ENCODE peak calls at places on chromosomes 5 and 9, in six cellular contexts. N is tibial nerve, C is IMR-90, G is body of pancreas, I is lower leg skin, Z is right lobe of liver. T is an unnamed sample.

GRCh38 chr5:108093186-108093585 is 288.7 kb downstream of the FBXL17 start:
- DNase-seq in N (no peak), C (peak), G (no peak), I (no peak), Z (no peak), T (peak)

GRCh38 chr5:138568061-138568824 is 7.0 kb downstream of the HSPA9 start:
- DNase-seq in N (no peak), C (peak), G (no peak), I (no peak), Z (no peak), T (no peak)

GRCh38 chr9:117772960-117773359 is 68.8 kb downstream of the TLR4 start:
- DNase-seq in N (no peak), C (no peak), G (no peak), I (no peak), Z (no peak), T (no peak)

GRCh38 chr5:158074992-158075769 is 216.2 kb upstream of the CLINT1 start:
- DNase-seq in N (peak), C (peak), G (peak), I (peak), Z (peak), T (peak)

GRCh38 chr9:93674580-93675335 is 98.4 kb downstream of the PHF2 start:
- DNase-seq in N (no peak), C (no peak), G (peak), I (no peak), Z (no peak), T (no peak)

GRCh38 chr5:131521252-131521651 is 113.8 kb downstream of the RAPGEF6 start:
- DNase-seq in N (no peak), C (peak), G (no peak), I (no peak), Z (no peak), T (no peak)

GRCh38 chr5:133603711-133604110 is 8.6 kb downstream of the FSTL4 start:
- DNase-seq in N (no peak), C (no peak), G (no peak), I (no peak), Z (no peak), T (no peak)

GRCh38 chr9:122816163-122816867 is 12.1 kb downstream of the PDCL start:
- DNase-seq in N (peak), C (no peak), G (peak), I (peak), Z (peak), T (peak)

GRCh38 chr9:130897848-130898551 is 1.4 kb upstream of the QRFP start:
- DNase-seq in N (no peak), C (no peak), G (no peak), I (no peak), Z (no peak), T (no peak)

GRCh38 chr9:130254753-130255637 is 10.6 kb upstream of the HMCN2 start:
- DNase-seq in N (no peak), C (no peak), G (no peak), I (no peak), Z (no peak), T (no peak)

GRCh38 chr9:108580021-108580439 is 275.8 kb downstream of the ACTL7B start:
- DNase-seq in N (no peak), C (no peak), G (no peak), I (peak), Z (peak), T (no peak)

GRCh38 chr5:67581203-67581602 is 384.6 kb upstream of the CD180 start:
- DNase-seq in N (no peak), C (no peak), G (no peak), I (no peak), Z (no peak), T (peak)

GRCh38 chr5:57366744-57367143 is 115.9 kb downstream of the ACTBL2 start:
- DNase-seq in N (no peak), C (peak), G (no peak), I (no peak), Z (no peak), T (no peak)

GRCh38 chr9:95078934-95079333 is 238.6 kb downstream of the FANCC start:
- DNase-seq in N (no peak), C (no peak), G (no peak), I (no peak), Z (no peak), T (no peak)

GRCh38 chr5:88602584-88602983 is 280.4 kb downstream of the MEF2C start:
- DNase-seq in N (no peak), C (no peak), G (no peak), I (no peak), Z (peak), T (peak)

GRCh38 chr9:136607334-136607919 is 55.3 kb upstream of the EGFL7 start:
- DNase-seq in N (no peak), C (no peak), G (no peak), I (no peak), Z (no peak), T (no peak)

GRCh38 chr5:132979976-132980375 is 16.5 kb upstream of the AFF4 start:
- DNase-seq in N (no peak), C (no peak), G (no peak), I (no peak), Z (no peak), T (no peak)

GRCh38 chr9:91803143-91803940 is 146.7 kb downstream of the ROR2 start:
- DNase-seq in N (no peak), C (peak), G (no peak), I (no peak), Z (no peak), T (no peak)

GRCh38 chr9:127004946-127005769 is 90.6 kb downstream of the RALGPS1 start:
- DNase-seq in N (no peak), C (peak), G (no peak), I (no peak), Z (no peak), T (no peak)

GRCh38 chr9:96100385-96100978 is 201.5 kb downstream of the HSD17B3 start:
- DNase-seq in N (no peak), C (no peak), G (no peak), I (no peak), Z (no peak), T (no peak)

GRCh38 chr9:99677281-99677680 is 144.4 kb upstream of the NR4A3 start:
- DNase-seq in N (no peak), C (peak), G (no peak), I (no peak), Z (no peak), T (no peak)

GRCh38 chr5:932151-932627 is 39.5 kb downstream of the TRIP13 start:
- DNase-seq in N (no peak), C (no peak), G (no peak), I (no peak), Z (no peak), T (no peak)

GRCh38 chr5:53469946-53470687 is 10.3 kb upstream of the FST start:
- DNase-seq in N (no peak), C (peak), G (no peak), I (no peak), Z (no peak), T (no peak)

GRCh38 chr9:19488721-19489120 is 79.9 kb downstream of the ACER2 start:
- DNase-seq in N (no peak), C (no peak), G (no peak), I (no peak), Z (no peak), T (no peak)

GRCh38 chr5:110839004-110839403 is 100.2 kb downstream of the SLC25A46 start:
- DNase-seq in N (no peak), C (no peak), G (no peak), I (no peak), Z (no peak), T (no peak)

GRCh38 chr5:180640301-180640764 is 9.1 kb downstream of the FLT4 start:
- DNase-seq in N (no peak), C (no peak), G (no peak), I (no peak), Z (no peak), T (no peak)

GRCh38 chr5:68196876-68197275 is 18.7 kb upstream of the PIK3R1 start:
- DNase-seq in N (peak), C (no peak), G (peak), I (peak), Z (no peak), T (no peak)

GRCh38 chr9:1094749-1095148 is 44.6 kb downstream of the DMRT2 start:
- DNase-seq in N (no peak), C (no peak), G (no peak), I (no peak), Z (no peak), T (no peak)

GRCh38 chr5:123289210-123289609 is 134.0 kb downstream of the CEP120 start:
- DNase-seq in N (no peak), C (no peak), G (no peak), I (no peak), Z (no peak), T (no peak)

GRCh38 chr9:115411993-115412452 is 294.1 kb upstream of the TNC start:
- DNase-seq in N (no peak), C (peak), G (peak), I (no peak), Z (no peak), T (no peak)

GRCh38 chr5:1929108-1929991 is 46.6 kb upstream of the IRX4 start:
- DNase-seq in N (no peak), C (no peak), G (no peak), I (no peak), Z (no peak), T (no peak)

GRCh38 chr9:3526903-3527652 is 1.3 kb upstream of the RFX3 start:
- DNase-seq in N (peak), C (peak), G (peak), I (peak), Z (no peak), T (peak)

GRCh38 chr5:157516626-157517325 is 56.8 kb downstream of the NIPAL4 start:
- DNase-seq in N (no peak), C (peak), G (peak), I (no peak), Z (no peak), T (no peak)

GRCh38 chr9:104899759-104900247 is 28.2 kb downstream of the ABCA1 start:
- DNase-seq in N (no peak), C (no peak), G (no peak), I (no peak), Z (no peak), T (no peak)

GRCh38 chr5:172778223-172778814 is 7.3 kb upstream of the DUSP1 start:
- DNase-seq in N (peak), C (peak), G (peak), I (no peak), Z (peak), T (peak)

GRCh38 chr5:86979801-86980510 is 287.7 kb upstream of the RASA1 start:
- DNase-seq in N (no peak), C (peak), G (no peak), I (no peak), Z (no peak), T (no peak)

GRCh38 chr9:34590376-34591090 is 1.0 kb upstream of the CNTFR start:
- DNase-seq in N (no peak), C (no peak), G (no peak), I (peak), Z (peak), T (no peak)

GRCh38 chr5:180026320-180026719 is 45.2 kb downstream of the RNF130 start:
- DNase-seq in N (no peak), C (peak), G (peak), I (no peak), Z (no peak), T (no peak)

GRCh38 chr5:166576323-166576722 is 1715.1 kb upstream of the WWC1 start:
- DNase-seq in N (no peak), C (no peak), G (no peak), I (no peak), Z (no peak), T (no peak)

DNA sequence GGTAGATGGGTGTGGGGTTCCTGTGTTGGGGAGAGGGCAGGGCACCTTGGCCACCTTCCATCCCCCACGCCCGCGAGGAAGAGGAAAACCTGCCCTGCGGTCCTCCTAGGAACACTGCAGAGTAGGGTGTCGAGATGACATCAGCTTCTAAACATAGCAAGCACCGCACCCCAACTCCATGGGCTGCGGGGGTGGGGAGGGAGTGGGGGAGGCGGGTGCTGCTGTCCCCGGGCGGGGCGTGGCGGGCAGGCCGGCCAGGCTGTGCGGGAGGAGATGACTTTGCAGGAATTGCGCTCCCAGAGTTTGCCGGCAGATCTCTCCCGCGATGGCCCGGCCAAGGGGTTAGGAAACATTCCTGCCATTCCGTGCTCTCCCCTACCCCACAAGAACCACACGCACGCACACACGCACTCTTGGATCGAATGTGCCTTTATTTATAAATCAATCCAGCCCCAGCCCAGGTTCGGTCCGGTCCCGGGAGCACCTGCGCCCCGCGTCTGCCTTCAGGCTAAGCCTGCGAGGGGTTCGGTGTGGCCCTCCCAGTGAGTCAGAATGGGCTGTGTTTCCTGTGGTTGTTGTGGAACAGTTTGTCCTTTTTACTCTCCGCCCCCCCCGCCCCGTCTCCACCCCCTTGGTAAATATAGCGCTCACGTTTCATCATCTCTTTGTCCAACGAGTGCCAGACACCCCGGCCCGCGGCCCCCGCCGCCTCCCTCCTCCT is 5.2 kb upstream of the KLF9 start:
- DNase-seq in N (peak), C (peak), G (peak), I (peak), Z (peak), T (peak)
- TF ChIP-seq POLR2A in N (peak), C (peak), G (no peak), I (no peak), Z (peak), T (peak)

GRCh38 chr5:175457466-175457865 is 13.5 kb upstream of the DRD1 start:
- DNase-seq in N (no peak), C (no peak), G (no peak), I (no peak), Z (no peak), T (no peak)
- TF ChIP-seq POLR2A in N (no peak), C (no peak), G (no peak), I (no peak), Z (no peak), T (no peak)

DNA sequence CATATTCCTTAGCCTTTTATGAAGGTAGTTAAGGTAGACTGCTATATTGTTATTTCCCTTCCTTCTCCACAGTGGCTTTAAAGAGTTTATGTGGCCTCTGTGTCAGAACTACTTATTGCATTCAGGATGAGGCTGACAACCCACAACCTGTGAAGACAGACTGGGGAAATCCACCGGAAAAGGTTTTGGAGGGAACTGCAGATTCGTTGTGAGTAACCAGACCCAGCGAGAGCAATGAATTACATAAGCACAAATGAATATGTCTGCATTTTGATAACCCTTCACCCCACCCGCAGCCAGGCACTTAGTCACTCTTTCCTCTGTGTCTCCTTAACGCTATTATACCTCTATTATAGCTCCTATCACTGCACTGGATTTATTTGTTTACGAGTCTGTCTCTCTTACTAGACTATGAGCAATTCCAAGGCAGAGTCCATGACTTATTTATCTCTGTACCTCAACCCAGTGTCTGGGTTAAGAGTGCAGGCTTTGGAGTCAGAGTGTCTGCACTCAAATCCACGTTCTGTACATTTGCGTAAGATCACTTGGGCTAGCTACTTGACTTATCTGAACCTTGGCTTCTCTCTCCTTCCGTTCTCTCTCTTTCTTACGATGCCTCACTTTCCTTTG is 19.2 kb downstream of the KCTD16 start:
- DNase-seq in N (no peak), C (peak), G (no peak), I (no peak), Z (peak), T (no peak)
- TF ChIP-seq POLR2A in N (no peak), C (no peak), G (no peak), I (no peak), Z (no peak), T (no peak)

GRCh38 chr9:125744616-125745387 is 2.4 kb upstream of the PBX3 start:
- DNase-seq in N (no peak), C (peak), G (no peak), I (no peak), Z (no peak), T (no peak)

GRCh38 chr9:125745682-125746016 is 1.5 kb upstream of the PBX3 start:
- DNase-seq in N (no peak), C (no peak), G (no peak), I (no peak), Z (no peak), T (no peak)

GRCh38 chr9:125746774-125747052 is 460 bp upstream of the PBX3 start:
- DNase-seq in N (no peak), C (no peak), G (no peak), I (no peak), Z (no peak), T (no peak)

GRCh38 chr9:125747053-125747764 is at the start of gene PBX3:
- DNase-seq in N (no peak), C (no peak), G (peak), I (no peak), Z (peak), T (peak)

GRCh38 chr9:125746017-125746773 is 978 bp upstream of the PBX3 start:
- DNase-seq in N (peak), C (peak), G (peak), I (peak), Z (peak), T (peak)
- TF ChIP-seq POLR2A in N (no peak), C (no peak), G (peak), I (no peak), Z (peak), T (peak)

T was measured in erythroblast.